ENCODE peak calls at places on chromosomes 13 and 19, in nine cellular contexts. One of them, this sample, is unnamed.

GRCh38 chr19:15331419-15332310 is 674 bp downstream of the BRD4 start:
- DNase-seq in spleen: peak
- DNase-seq in stimulated activated CD4-positive, alpha-beta T cell treated with anti-CD3 and anti-CD28 coated beads, Interleukin-15, amount 100 ng/mL, for 1 hour: peak
- DNase-seq in iPS-NIHi11: peak
- DNase-seq in head of caudate nucleus: peak
- DNase-seq in tibial artery: peak
- DNase-seq in NCI-H1417: peak
- DNase-seq in BE2C: peak
- DNase-seq in islet precursor cell: peak
- DNase-seq in this sample: no peak

GRCh38 chr13:20654156-20654555 is 49.3 kb upstream of the IL17D start:
- DNase-seq in stimulated activated CD4-positive, alpha-beta T cell treated with anti-CD3 and anti-CD28 coated beads, Interleukin-15, amount 100 ng/mL, for 1 hour: no peak
- DNase-seq in head of caudate nucleus: no peak
- DNase-seq in BE2C: no peak
- DNase-seq in NCI-H1417: no peak
- DNase-seq in spleen: no peak
- DNase-seq in iPS-NIHi11: no peak
- DNase-seq in tibial artery: no peak
- DNase-seq in islet precursor cell: no peak
- DNase-seq in this sample: no peak

GRCh38 chr13:99686157-99686572 is 184.9 kb downstream of the TM9SF2 start:
- DNase-seq in head of caudate nucleus: no peak
- DNase-seq in tibial artery: no peak
- DNase-seq in iPS-NIHi11: peak
- DNase-seq in islet precursor cell: peak
- DNase-seq in BE2C: peak
- DNase-seq in NCI-H1417: no peak
- DNase-seq in spleen: no peak
- DNase-seq in stimulated activated CD4-positive, alpha-beta T cell treated with anti-CD3 and anti-CD28 coated beads, Interleukin-15, amount 100 ng/mL, for 1 hour: no peak
- DNase-seq in this sample: no peak

GRCh38 chr13:107764012-107764411 is 451.3 kb downstream of the LIG4 start:
- DNase-seq in BE2C: no peak
- DNase-seq in iPS-NIHi11: no peak
- DNase-seq in tibial artery: no peak
- DNase-seq in spleen: no peak
- DNase-seq in islet precursor cell: no peak
- DNase-seq in NCI-H1417: no peak
- DNase-seq in stimulated activated CD4-positive, alpha-beta T cell treated with anti-CD3 and anti-CD28 coated beads, Interleukin-15, amount 100 ng/mL, for 1 hour: no peak
- DNase-seq in head of caudate nucleus: no peak
- DNase-seq in this sample: no peak

GRCh38 chr13:37868691-37869505 is 674 bp downstream of the TRPC4 start:
- DNase-seq in head of caudate nucleus: no peak
- DNase-seq in tibial artery: peak
- DNase-seq in spleen: no peak
- DNase-seq in NCI-H1417: peak
- DNase-seq in stimulated activated CD4-positive, alpha-beta T cell treated with anti-CD3 and anti-CD28 coated beads, Interleukin-15, amount 100 ng/mL, for 1 hour: no peak
- DNase-seq in BE2C: no peak
- DNase-seq in islet precursor cell: peak
- DNase-seq in iPS-NIHi11: peak
- DNase-seq in this sample: peak

GRCh38 chr19:48578891-48579290 is 26.9 kb downstream of the SULT2B1 start:
- DNase-seq in spleen: no peak
- DNase-seq in NCI-H1417: no peak
- DNase-seq in islet precursor cell: no peak
- DNase-seq in stimulated activated CD4-positive, alpha-beta T cell treated with anti-CD3 and anti-CD28 coated beads, Interleukin-15, amount 100 ng/mL, for 1 hour: no peak
- DNase-seq in iPS-NIHi11: no peak
- DNase-seq in BE2C: no peak
- DNase-seq in tibial artery: no peak
- DNase-seq in head of caudate nucleus: no peak
- DNase-seq in this sample: no peak

GRCh38 chr13:30863231-30863630 is 42.8 kb upstream of the MEDAG start:
- DNase-seq in spleen: no peak
- DNase-seq in BE2C: no peak
- DNase-seq in NCI-H1417: no peak
- DNase-seq in head of caudate nucleus: no peak
- DNase-seq in islet precursor cell: peak
- DNase-seq in stimulated activated CD4-positive, alpha-beta T cell treated with anti-CD3 and anti-CD28 coated beads, Interleukin-15, amount 100 ng/mL, for 1 hour: no peak
- DNase-seq in tibial artery: no peak
- DNase-seq in iPS-NIHi11: peak
- DNase-seq in this sample: no peak

GRCh38 chr19:814108-815078 is 7.4 kb downstream of the PLPPR3 start:
- DNase-seq in tibial artery: no peak
- DNase-seq in NCI-H1417: no peak
- DNase-seq in stimulated activated CD4-positive, alpha-beta T cell treated with anti-CD3 and anti-CD28 coated beads, Interleukin-15, amount 100 ng/mL, for 1 hour: no peak
- DNase-seq in spleen: peak
- DNase-seq in BE2C: no peak
- DNase-seq in islet precursor cell: peak
- DNase-seq in iPS-NIHi11: no peak
- DNase-seq in head of caudate nucleus: no peak
- DNase-seq in this sample: no peak

GRCh38 chr13:43128504-43128929 is 105.1 kb downstream of the DNAJC15 start:
- DNase-seq in tibial artery: no peak
- DNase-seq in stimulated activated CD4-positive, alpha-beta T cell treated with anti-CD3 and anti-CD28 coated beads, Interleukin-15, amount 100 ng/mL, for 1 hour: no peak
- DNase-seq in NCI-H1417: no peak
- DNase-seq in head of caudate nucleus: no peak
- DNase-seq in islet precursor cell: peak
- DNase-seq in spleen: no peak
- DNase-seq in iPS-NIHi11: no peak
- DNase-seq in BE2C: peak
- DNase-seq in this sample: no peak

GRCh38 chr13:111242585-111242984 is 77.9 kb upstream of the TEX29 start:
- DNase-seq in spleen: no peak
- DNase-seq in tibial artery: no peak
- DNase-seq in islet precursor cell: peak
- DNase-seq in stimulated activated CD4-positive, alpha-beta T cell treated with anti-CD3 and anti-CD28 coated beads, Interleukin-15, amount 100 ng/mL, for 1 hour: no peak
- DNase-seq in iPS-NIHi11: no peak
- DNase-seq in NCI-H1417: no peak
- DNase-seq in BE2C: no peak
- DNase-seq in head of caudate nucleus: no peak
- DNase-seq in this sample: no peak

GRCh38 chr13:39362652-39363390 is 240.2 kb downstream of the LHFPL6 start:
- DNase-seq in NCI-H1417: no peak
- DNase-seq in head of caudate nucleus: no peak
- DNase-seq in islet precursor cell: no peak
- DNase-seq in tibial artery: no peak
- DNase-seq in iPS-NIHi11: no peak
- DNase-seq in spleen: no peak
- DNase-seq in BE2C: no peak
- DNase-seq in stimulated activated CD4-positive, alpha-beta T cell treated with anti-CD3 and anti-CD28 coated beads, Interleukin-15, amount 100 ng/mL, for 1 hour: no peak
- DNase-seq in this sample: no peak

GRCh38 chr13:26220575-26220974 is 1.5 kb downstream of the RNF6 start:
- DNase-seq in islet precursor cell: peak
- DNase-seq in head of caudate nucleus: no peak
- DNase-seq in stimulated activated CD4-positive, alpha-beta T cell treated with anti-CD3 and anti-CD28 coated beads, Interleukin-15, amount 100 ng/mL, for 1 hour: no peak
- DNase-seq in NCI-H1417: no peak
- DNase-seq in tibial artery: no peak
- DNase-seq in iPS-NIHi11: no peak
- DNase-seq in BE2C: no peak
- DNase-seq in spleen: no peak
- DNase-seq in this sample: no peak

GRCh38 chr13:112953591-112954487 is 15.2 kb upstream of the MCF2L start:
- DNase-seq in stimulated activated CD4-positive, alpha-beta T cell treated with anti-CD3 and anti-CD28 coated beads, Interleukin-15, amount 100 ng/mL, for 1 hour: no peak
- DNase-seq in islet precursor cell: no peak
- DNase-seq in head of caudate nucleus: no peak
- DNase-seq in BE2C: no peak
- DNase-seq in iPS-NIHi11: no peak
- DNase-seq in spleen: peak
- DNase-seq in NCI-H1417: no peak
- DNase-seq in tibial artery: peak
- DNase-seq in this sample: no peak

GRCh38 chr13:38951525-38952313 is 38.9 kb downstream of the STOML3 start:
- DNase-seq in tibial artery: no peak
- DNase-seq in iPS-NIHi11: peak
- DNase-seq in head of caudate nucleus: no peak
- DNase-seq in islet precursor cell: no peak
- DNase-seq in NCI-H1417: no peak
- DNase-seq in spleen: no peak
- DNase-seq in BE2C: no peak
- DNase-seq in stimulated activated CD4-positive, alpha-beta T cell treated with anti-CD3 and anti-CD28 coated beads, Interleukin-15, amount 100 ng/mL, for 1 hour: no peak
- DNase-seq in this sample: no peak

GRCh38 chr19:20167020-20167644 is at the start of gene ZNF486:
- DNase-seq in iPS-NIHi11: peak
- DNase-seq in NCI-H1417: no peak
- DNase-seq in BE2C: peak
- DNase-seq in head of caudate nucleus: peak
- DNase-seq in islet precursor cell: peak
- DNase-seq in stimulated activated CD4-positive, alpha-beta T cell treated with anti-CD3 and anti-CD28 coated beads, Interleukin-15, amount 100 ng/mL, for 1 hour: peak
- DNase-seq in tibial artery: peak
- DNase-seq in spleen: peak
- DNase-seq in this sample: peak

GRCh38 chr19:2750739-2751437 is 11.1 kb upstream of the SLC39A3 start:
- DNase-seq in iPS-NIHi11: no peak
- DNase-seq in BE2C: no peak
- DNase-seq in tibial artery: no peak
- DNase-seq in NCI-H1417: no peak
- DNase-seq in islet precursor cell: no peak
- DNase-seq in stimulated activated CD4-positive, alpha-beta T cell treated with anti-CD3 and anti-CD28 coated beads, Interleukin-15, amount 100 ng/mL, for 1 hour: no peak
- DNase-seq in head of caudate nucleus: peak
- DNase-seq in spleen: peak
- DNase-seq in this sample: no peak

GRCh38 chr13:107512551-107512950 is 702.8 kb downstream of the LIG4 start:
- DNase-seq in head of caudate nucleus: no peak
- DNase-seq in islet precursor cell: no peak
- DNase-seq in spleen: no peak
- DNase-seq in NCI-H1417: no peak
- DNase-seq in tibial artery: no peak
- DNase-seq in iPS-NIHi11: no peak
- DNase-seq in BE2C: no peak
- DNase-seq in stimulated activated CD4-positive, alpha-beta T cell treated with anti-CD3 and anti-CD28 coated beads, Interleukin-15, amount 100 ng/mL, for 1 hour: no peak
- DNase-seq in this sample: no peak

GRCh38 chr13:24626449-24626848 is 53.8 kb upstream of the ATP12A start:
- DNase-seq in iPS-NIHi11: no peak
- DNase-seq in tibial artery: no peak
- DNase-seq in head of caudate nucleus: no peak
- DNase-seq in islet precursor cell: no peak
- DNase-seq in NCI-H1417: no peak
- DNase-seq in stimulated activated CD4-positive, alpha-beta T cell treated with anti-CD3 and anti-CD28 coated beads, Interleukin-15, amount 100 ng/mL, for 1 hour: no peak
- DNase-seq in spleen: no peak
- DNase-seq in BE2C: no peak
- DNase-seq in this sample: no peak

GRCh38 chr19:4267901-4268815 is 10.9 kb upstream of the SHD start:
- DNase-seq in iPS-NIHi11: no peak
- DNase-seq in NCI-H1417: no peak
- DNase-seq in islet precursor cell: no peak
- DNase-seq in head of caudate nucleus: no peak
- DNase-seq in BE2C: no peak
- DNase-seq in stimulated activated CD4-positive, alpha-beta T cell treated with anti-CD3 and anti-CD28 coated beads, Interleukin-15, amount 100 ng/mL, for 1 hour: no peak
- DNase-seq in tibial artery: no peak
- DNase-seq in spleen: no peak
- DNase-seq in this sample: no peak

GRCh38 chr13:51576754-51577153 is 7.5 kb upstream of the WDFY2 start:
- DNase-seq in stimulated activated CD4-positive, alpha-beta T cell treated with anti-CD3 and anti-CD28 coated beads, Interleukin-15, amount 100 ng/mL, for 1 hour: no peak
- DNase-seq in iPS-NIHi11: no peak
- DNase-seq in head of caudate nucleus: no peak
- DNase-seq in NCI-H1417: no peak
- DNase-seq in spleen: no peak
- DNase-seq in tibial artery: no peak
- DNase-seq in BE2C: no peak
- DNase-seq in islet precursor cell: peak
- DNase-seq in this sample: no peak

GRCh38 chr19:53808710-53809125 is 15.4 kb downstream of the NLRP12 start:
- DNase-seq in stimulated activated CD4-positive, alpha-beta T cell treated with anti-CD3 and anti-CD28 coated beads, Interleukin-15, amount 100 ng/mL, for 1 hour: no peak
- DNase-seq in NCI-H1417: no peak
- DNase-seq in spleen: no peak
- DNase-seq in islet precursor cell: peak
- DNase-seq in BE2C: no peak
- DNase-seq in head of caudate nucleus: peak
- DNase-seq in iPS-NIHi11: peak
- DNase-seq in tibial artery: no peak
- DNase-seq in this sample: peak

GRCh38 chr19:28429356-28429755 is 783.6 kb downstream of the UQCRFS1 start:
- DNase-seq in spleen: no peak
- DNase-seq in iPS-NIHi11: no peak
- DNase-seq in islet precursor cell: no peak
- DNase-seq in tibial artery: no peak
- DNase-seq in BE2C: no peak
- DNase-seq in head of caudate nucleus: no peak
- DNase-seq in stimulated activated CD4-positive, alpha-beta T cell treated with anti-CD3 and anti-CD28 coated beads, Interleukin-15, amount 100 ng/mL, for 1 hour: no peak
- DNase-seq in NCI-H1417: no peak
- DNase-seq in this sample: no peak

GRCh38 chr13:50720856-50721663 is 122.4 kb downstream of the DLEU7 start:
- DNase-seq in tibial artery: no peak
- DNase-seq in iPS-NIHi11: no peak
- DNase-seq in stimulated activated CD4-positive, alpha-beta T cell treated with anti-CD3 and anti-CD28 coated beads, Interleukin-15, amount 100 ng/mL, for 1 hour: no peak
- DNase-seq in head of caudate nucleus: no peak
- DNase-seq in spleen: no peak
- DNase-seq in NCI-H1417: no peak
- DNase-seq in BE2C: no peak
- DNase-seq in islet precursor cell: no peak
- DNase-seq in this sample: no peak

GRCh38 chr13:113848431-113849260 is 15.2 kb downstream of the GAS6 start:
- DNase-seq in islet precursor cell: peak
- DNase-seq in iPS-NIHi11: peak
- DNase-seq in tibial artery: no peak
- DNase-seq in head of caudate nucleus: no peak
- DNase-seq in spleen: no peak
- DNase-seq in NCI-H1417: no peak
- DNase-seq in stimulated activated CD4-positive, alpha-beta T cell treated with anti-CD3 and anti-CD28 coated beads, Interleukin-15, amount 100 ng/mL, for 1 hour: no peak
- DNase-seq in BE2C: no peak
- DNase-seq in this sample: no peak

GRCh38 chr19:51511353-51511752 is 9.8 kb upstream of the SIGLEC12 start:
- DNase-seq in islet precursor cell: no peak
- DNase-seq in NCI-H1417: no peak
- DNase-seq in BE2C: peak
- DNase-seq in stimulated activated CD4-positive, alpha-beta T cell treated with anti-CD3 and anti-CD28 coated beads, Interleukin-15, amount 100 ng/mL, for 1 hour: no peak
- DNase-seq in spleen: no peak
- DNase-seq in tibial artery: no peak
- DNase-seq in head of caudate nucleus: no peak
- DNase-seq in iPS-NIHi11: peak
- DNase-seq in this sample: no peak

GRCh38 chr19:50422397-50423278 is 3.9 kb downstream of the SPIB start:
- DNase-seq in BE2C: no peak
- DNase-seq in head of caudate nucleus: no peak
- DNase-seq in spleen: no peak
- DNase-seq in stimulated activated CD4-positive, alpha-beta T cell treated with anti-CD3 and anti-CD28 coated beads, Interleukin-15, amount 100 ng/mL, for 1 hour: no peak
- DNase-seq in NCI-H1417: no peak
- DNase-seq in tibial artery: no peak
- DNase-seq in islet precursor cell: no peak
- DNase-seq in iPS-NIHi11: no peak
- DNase-seq in this sample: no peak

GRCh38 chr19:10271543-10272086 is 695 bp downstream of the ICAM1 start:
- DNase-seq in spleen: no peak
- DNase-seq in BE2C: no peak
- DNase-seq in islet precursor cell: no peak
- DNase-seq in NCI-H1417: no peak
- DNase-seq in iPS-NIHi11: no peak
- DNase-seq in tibial artery: no peak
- DNase-seq in head of caudate nucleus: no peak
- DNase-seq in stimulated activated CD4-positive, alpha-beta T cell treated with anti-CD3 and anti-CD28 coated beads, Interleukin-15, amount 100 ng/mL, for 1 hour: no peak
- DNase-seq in this sample: no peak

GRCh38 chr13:42113478-42113877 is 65.0 kb downstream of the DGKH start:
- DNase-seq in spleen: no peak
- DNase-seq in NCI-H1417: no peak
- DNase-seq in BE2C: peak
- DNase-seq in tibial artery: no peak
- DNase-seq in islet precursor cell: no peak
- DNase-seq in head of caudate nucleus: no peak
- DNase-seq in stimulated activated CD4-positive, alpha-beta T cell treated with anti-CD3 and anti-CD28 coated beads, Interleukin-15, amount 100 ng/mL, for 1 hour: no peak
- DNase-seq in iPS-NIHi11: no peak
- DNase-seq in this sample: no peak

GRCh38 chr13:44759723-44760360 is 183.7 kb upstream of the TSC22D1 start:
- DNase-seq in islet precursor cell: no peak
- DNase-seq in BE2C: no peak
- DNase-seq in head of caudate nucleus: no peak
- DNase-seq in spleen: no peak
- DNase-seq in NCI-H1417: peak
- DNase-seq in stimulated activated CD4-positive, alpha-beta T cell treated with anti-CD3 and anti-CD28 coated beads, Interleukin-15, amount 100 ng/mL, for 1 hour: no peak
- DNase-seq in tibial artery: no peak
- DNase-seq in iPS-NIHi11: peak
- DNase-seq in this sample: peak

GRCh38 chr19:38209671-38210457 is 14.2 kb downstream of the DPF1 start:
- DNase-seq in BE2C: peak
- DNase-seq in tibial artery: peak
- DNase-seq in head of caudate nucleus: peak
- DNase-seq in NCI-H1417: peak
- DNase-seq in stimulated activated CD4-positive, alpha-beta T cell treated with anti-CD3 and anti-CD28 coated beads, Interleukin-15, amount 100 ng/mL, for 1 hour: no peak
- DNase-seq in iPS-NIHi11: no peak
- DNase-seq in spleen: no peak
- DNase-seq in islet precursor cell: peak
- DNase-seq in this sample: peak

GRCh38 chr13:77330009-77330471 is 3.1 kb upstream of the MYCBP2 start:
- DNase-seq in NCI-H1417: no peak
- DNase-seq in iPS-NIHi11: no peak
- DNase-seq in stimulated activated CD4-positive, alpha-beta T cell treated with anti-CD3 and anti-CD28 coated beads, Interleukin-15, amount 100 ng/mL, for 1 hour: no peak
- DNase-seq in spleen: no peak
- DNase-seq in BE2C: no peak
- DNase-seq in head of caudate nucleus: no peak
- DNase-seq in tibial artery: no peak
- DNase-seq in islet precursor cell: no peak
- DNase-seq in this sample: peak